ENCODE peak calls at places on chromosomes 12 and 14, in four cellular contexts. L is upper lobe of right lung, I is breast epithelium, A is tibial artery. G is an unnamed sample.

GRCh38 chr14:77067632-77068514 is 30.2 kb upstream of the CIPC start:
- DNase-seq in A (peak), L (peak), I (peak), G (peak)

GRCh38 chr12:92502417-92503028 is 200.3 kb upstream of the PLEKHG7 start:
- DNase-seq in A (no peak), I (no peak), L (no peak), G (no peak)

GRCh38 chr12:57626111-57626928 is 6.7 kb downstream of the B4GALNT1 start:
- DNase-seq in A (no peak), I (no peak), L (no peak), G (no peak)

GRCh38 chr14:55451950-55452349 is 11.5 kb upstream of the TBPL2 start:
- DNase-seq in L (no peak), I (no peak), A (no peak), G (no peak)

GRCh38 chr14:37546621-37547447 is 48.2 kb downstream of the FOXA1 start:
- DNase-seq in L (no peak), A (no peak), I (no peak), G (peak)

GRCh38 chr12:120598674-120599463 is 17.7 kb upstream of the POP5 start:
- DNase-seq in I (no peak), L (no peak), A (no peak), G (no peak)

GRCh38 chr12:32002848-32003493 is 43.8 kb downstream of the RESF1 start:
- DNase-seq in I (no peak), A (no peak), L (no peak), G (no peak)

GRCh38 chr12:6647083-6647604 is at the start of gene ACRBP:
- DNase-seq in L (peak), A (peak), I (peak), G (peak)

GRCh38 chr12:95205016-95205415 is 12.3 kb downstream of the FGD6 start:
- DNase-seq in I (no peak), L (no peak), A (no peak), G (no peak)

GRCh38 chr14:51776102-51776894 is 84.1 kb upstream of the GNG2 start:
- DNase-seq in L (no peak), I (peak), A (peak), G (peak)

GRCh38 chr14:53516261-53516774 is 363.2 kb upstream of the DDHD1 start:
- DNase-seq in I (no peak), A (no peak), L (no peak), G (peak)

GRCh38 chr14:69034612-69035262 is 55.6 kb upstream of the ACTN1 start:
- DNase-seq in A (no peak), I (no peak), L (no peak), G (peak)

GRCh38 chr14:99590746-99591555 is 13.1 kb downstream of the CCDC85C start:
- DNase-seq in A (no peak), L (no peak), I (no peak), G (peak)

GRCh38 chr14:101636081-101636560 is 74.8 kb downstream of the DIO3 start:
- DNase-seq in L (no peak), A (no peak), I (no peak), G (no peak)

GRCh38 chr12:119942386-119942785 is 46.6 kb upstream of the BICDL1 start:
- DNase-seq in A (no peak), I (no peak), L (no peak), G (no peak)

GRCh38 chr12:58955849-58956248 is 35.5 kb upstream of the LRIG3 start:
- DNase-seq in L (no peak), A (no peak), I (no peak), G (no peak)

GRCh38 chr12:96212456-96213375 is 18.5 kb downstream of the ELK3 start:
- DNase-seq in L (no peak), I (no peak), A (no peak), G (no peak)

GRCh38 chr14:102050625-102051024 is 36.2 kb downstream of the HSP90AA1 start:
- DNase-seq in A (no peak), I (no peak), L (no peak), G (peak)

GRCh38 chr14:22518073-22518472 is 71.0 kb downstream of the DAD1 start:
- DNase-seq in A (no peak), L (no peak), I (no peak), G (no peak)

DNA sequence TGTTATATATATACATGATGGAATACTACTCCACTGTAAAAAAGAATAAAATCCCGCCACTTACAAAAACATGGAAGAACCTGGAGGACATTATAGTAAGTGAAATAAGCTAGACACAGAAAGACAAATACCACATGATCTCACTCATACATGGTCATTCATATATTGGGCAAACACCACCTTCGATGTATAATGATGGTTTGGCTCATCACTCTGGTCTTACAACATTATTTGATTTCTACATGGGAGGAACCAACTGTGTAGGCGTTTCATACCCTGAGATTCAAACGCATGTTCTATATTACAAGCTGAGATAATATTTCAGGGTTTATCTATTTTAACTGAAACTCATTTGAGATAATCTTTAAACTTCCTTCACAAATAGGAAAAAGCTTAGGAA is 48.3 kb downstream of the ABCD2 start:
- DNase-seq in L (no peak), I (no peak), A (no peak), G (no peak)
- TF ChIP-seq CTCF in L (no peak), I (no peak), A (no peak), G (no peak)

GRCh38 chr14:93977790-93978581 is 1.6 kb upstream of the ASB2 start:
- DNase-seq in L (no peak), I (no peak), A (no peak), G (no peak)

GRCh38 chr14:93976477-93977057 is at the start of gene ASB2:
- DNase-seq in L (no peak), I (peak), A (peak), G (no peak)

GRCh38 chr14:93978735-93979134 is 2.4 kb upstream of the ASB2 start:
- DNase-seq in L (no peak), I (no peak), A (no peak), G (no peak)

GRCh38 chr14:93975791-93976476 is 436 bp downstream of the ASB2 start:
- DNase-seq in L (no peak), A (no peak), I (no peak), G (no peak)

DNA sequence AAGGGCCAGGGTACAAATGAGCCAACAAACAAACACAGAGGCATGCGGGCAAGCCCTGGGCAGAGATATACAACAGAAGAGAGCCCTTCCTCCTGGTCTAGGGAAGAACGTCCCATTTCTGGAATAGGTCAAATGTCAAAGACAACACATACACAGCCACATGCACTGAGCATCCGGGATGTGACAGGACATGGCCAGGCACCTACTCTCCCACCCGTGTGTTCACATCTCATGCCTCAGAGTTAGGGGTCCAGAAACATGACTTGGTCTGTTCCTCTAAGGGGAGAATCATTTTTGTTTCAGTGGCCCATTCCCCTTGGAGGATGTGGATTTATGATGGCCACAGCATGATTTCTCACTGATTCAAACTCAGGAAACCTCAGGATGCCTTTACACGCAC is 801 bp upstream of the ASB2 start:
- DNase-seq in A (no peak), I (no peak), L (no peak), G (no peak)
- H3K4me3 ChIP-seq in A (peak), I (no peak), L (no peak), G (no peak)

GRCh38 chr12:53052419-53053222 is 2.8 kb downstream of the TNS2 start:
- DNase-seq in L (peak), I (peak), A (peak), G (peak)

GRCh38 chr12:53050426-53051057 is 677 bp downstream of the TNS2 start:
- DNase-seq in L (no peak), A (no peak), I (no peak), G (peak)

GRCh38 chr12:53049582-53050318 is at the start of gene TNS2:
- DNase-seq in I (peak), L (peak), A (peak), G (no peak)

GRCh38 chr12:53051881-53052412 is 2.1 kb downstream of the TNS2 start:
- DNase-seq in I (peak), L (peak), A (peak), G (no peak)

GRCh38 chr12:53051058-53051880 is 1.4 kb downstream of the TNS2 start:
- DNase-seq in A (peak), I (peak), L (peak), G (no peak)
- TF ChIP-seq CTCF in A (peak), I (peak), L (peak), G (no peak)

GRCh38 chr12:45585522-45586230 is 143.8 kb upstream of the ARID2 start:
- DNase-seq in A (no peak), L (no peak), I (no peak), G (no peak)

GRCh38 chr12:45580570-45580969 is 148.9 kb upstream of the ARID2 start:
- DNase-seq in L (no peak), I (no peak), A (no peak), G (no peak)

GRCh38 chr12:45583011-45583657 is 146.4 kb upstream of the ARID2 start:
- DNase-seq in L (no peak), I (no peak), A (no peak), G (peak)

GRCh38 chr12:45581112-45581511 is 148.4 kb upstream of the ARID2 start:
- DNase-seq in L (no peak), I (no peak), A (no peak), G (no peak)

DNA sequence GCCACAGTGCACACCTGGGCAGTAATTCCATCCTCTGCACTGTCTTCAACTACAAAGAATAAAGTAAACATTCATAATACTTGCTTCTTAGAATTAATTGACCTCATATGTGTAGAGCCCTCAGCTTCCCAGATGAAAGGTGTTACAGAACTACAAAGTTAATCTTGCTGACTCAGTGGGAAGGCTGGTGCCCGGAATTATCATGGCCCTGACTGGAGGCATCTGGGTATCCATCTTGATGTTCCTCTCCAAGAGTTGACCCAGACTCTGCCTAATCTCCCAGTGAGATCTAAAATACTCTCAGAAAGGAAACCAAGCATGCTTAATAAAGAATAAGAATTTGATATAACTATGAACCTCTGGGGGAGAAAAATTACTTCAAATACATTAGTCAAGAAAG is 147.0 kb upstream of the ARID2 start:
- DNase-seq in A (no peak), I (no peak), L (no peak), G (no peak)
- H3K4me3 ChIP-seq in A (no peak), I (no peak), L (no peak), G (no peak)

GRCh38 chr12:46515829-46516228 is 143.3 kb upstream of the SLC38A2 start:
- DNase-seq in I (no peak), L (no peak), A (no peak), G (no peak)
- TF ChIP-seq CTCF in I (no peak), L (no peak), A (no peak), G (no peak)

GRCh38 chr12:130044991-130045621 is 117.2 kb upstream of the FZD10 start:
- DNase-seq in L (no peak), I (no peak), A (no peak), G (no peak)
- H3K4me3 ChIP-seq in L (no peak), I (no peak), A (no peak), G (no peak)

GRCh38 chr14:71166434-71166833 is 259.2 kb downstream of the PCNX1 start:
- DNase-seq in I (peak), A (no peak), L (no peak), G (peak)
- TF ChIP-seq CTCF in I (peak), A (peak), L (peak), G (peak)

GRCh38 chr14:104843006-104843405 is 22.1 kb upstream of the CEP170B start:
- DNase-seq in L (no peak), A (no peak), I (no peak), G (no peak)
- H3K4me3 ChIP-seq in L (peak), A (peak), I (peak), G (no peak)

GRCh38 chr14:40004871-40005503 is 572.8 kb upstream of the FBXO33 start:
- DNase-seq in A (no peak), L (no peak), I (no peak), G (no peak)
- TF ChIP-seq CTCF in A (no peak), L (no peak), I (no peak), G (no peak)

G was measured in astrocyte of the spinal cord.